ENCODE peak calls at places on chromosomes 13 and 19, in nine cellular contexts. One of them, this sample, is unnamed.

GRCh38 chr19:35213678-35214632 is 14.6 kb downstream of the FAM187B start:
- DNase-seq in astrocyte of the hippocampus: peak
- DNase-seq in ovary: peak
- DNase-seq in CD4-positive, alpha-beta T cell: peak
- DNase-seq in T-helper 17 cell: peak
- DNase-seq in HT1080: peak
- DNase-seq in activated T-cell treated with anti-CD3 and anti-CD28 coated beads, Interleukin-2, amount 50 U/mL, for 48 hours: peak
- DNase-seq in NCI-H524 treated with DMSO at 0.1 percent for 48 hours: peak
- DNase-seq in GM12864: peak
- DNase-seq in this sample: peak

GRCh38 chr19:45577111-45577905 is 7.3 kb downstream of the OPA3 start:
- DNase-seq in HT1080: peak
- DNase-seq in CD4-positive, alpha-beta T cell: no peak
- DNase-seq in T-helper 17 cell: no peak
- DNase-seq in GM12864: no peak
- DNase-seq in NCI-H524 treated with DMSO at 0.1 percent for 48 hours: no peak
- DNase-seq in activated T-cell treated with anti-CD3 and anti-CD28 coated beads, Interleukin-2, amount 50 U/mL, for 48 hours: no peak
- DNase-seq in astrocyte of the hippocampus: peak
- DNase-seq in ovary: no peak
- DNase-seq in this sample: no peak

GRCh38 chr13:110047511-110047910 is 259.4 kb downstream of the COL4A1 start:
- DNase-seq in NCI-H524 treated with DMSO at 0.1 percent for 48 hours: no peak
- DNase-seq in activated T-cell treated with anti-CD3 and anti-CD28 coated beads, Interleukin-2, amount 50 U/mL, for 48 hours: no peak
- DNase-seq in CD4-positive, alpha-beta T cell: no peak
- DNase-seq in GM12864: no peak
- DNase-seq in HT1080: no peak
- DNase-seq in T-helper 17 cell: no peak
- DNase-seq in astrocyte of the hippocampus: peak
- DNase-seq in ovary: peak
- DNase-seq in this sample: no peak

GRCh38 chr13:27794075-27794691 is 1.9 kb downstream of the GSX1 start:
- DNase-seq in GM12864: no peak
- DNase-seq in NCI-H524 treated with DMSO at 0.1 percent for 48 hours: no peak
- DNase-seq in ovary: no peak
- DNase-seq in activated T-cell treated with anti-CD3 and anti-CD28 coated beads, Interleukin-2, amount 50 U/mL, for 48 hours: no peak
- DNase-seq in astrocyte of the hippocampus: no peak
- DNase-seq in HT1080: no peak
- DNase-seq in T-helper 17 cell: no peak
- DNase-seq in CD4-positive, alpha-beta T cell: no peak
- DNase-seq in this sample: no peak

GRCh38 chr13:66138172-66138811 is 1091.8 kb downstream of the PCDH9 start:
- DNase-seq in T-helper 17 cell: no peak
- DNase-seq in CD4-positive, alpha-beta T cell: no peak
- DNase-seq in NCI-H524 treated with DMSO at 0.1 percent for 48 hours: no peak
- DNase-seq in ovary: no peak
- DNase-seq in GM12864: no peak
- DNase-seq in HT1080: no peak
- DNase-seq in astrocyte of the hippocampus: no peak
- DNase-seq in activated T-cell treated with anti-CD3 and anti-CD28 coated beads, Interleukin-2, amount 50 U/mL, for 48 hours: no peak
- DNase-seq in this sample: no peak

GRCh38 chr13:42660367-42660965 is 86.5 kb downstream of the TNFSF11 start:
- DNase-seq in HT1080: no peak
- DNase-seq in activated T-cell treated with anti-CD3 and anti-CD28 coated beads, Interleukin-2, amount 50 U/mL, for 48 hours: no peak
- DNase-seq in NCI-H524 treated with DMSO at 0.1 percent for 48 hours: no peak
- DNase-seq in GM12864: no peak
- DNase-seq in astrocyte of the hippocampus: no peak
- DNase-seq in CD4-positive, alpha-beta T cell: no peak
- DNase-seq in T-helper 17 cell: no peak
- DNase-seq in ovary: no peak
- DNase-seq in this sample: no peak

GRCh38 chr19:2166741-2167738 is 3.3 kb downstream of the DOT1L start:
- DNase-seq in NCI-H524 treated with DMSO at 0.1 percent for 48 hours: no peak
- DNase-seq in activated T-cell treated with anti-CD3 and anti-CD28 coated beads, Interleukin-2, amount 50 U/mL, for 48 hours: no peak
- DNase-seq in astrocyte of the hippocampus: peak
- DNase-seq in GM12864: no peak
- DNase-seq in CD4-positive, alpha-beta T cell: no peak
- DNase-seq in HT1080: peak
- DNase-seq in T-helper 17 cell: no peak
- DNase-seq in ovary: peak
- DNase-seq in this sample: no peak

GRCh38 chr19:14022469-14022868 is 5.5 kb upstream of the RLN3 start:
- DNase-seq in GM12864: no peak
- DNase-seq in T-helper 17 cell: no peak
- DNase-seq in NCI-H524 treated with DMSO at 0.1 percent for 48 hours: no peak
- DNase-seq in CD4-positive, alpha-beta T cell: no peak
- DNase-seq in HT1080: no peak
- DNase-seq in activated T-cell treated with anti-CD3 and anti-CD28 coated beads, Interleukin-2, amount 50 U/mL, for 48 hours: no peak
- DNase-seq in ovary: no peak
- DNase-seq in astrocyte of the hippocampus: peak
- DNase-seq in this sample: no peak

This sample was measured in CD8-positive, alpha-beta memory T cell.